ENCODE peak calls at places on chromosomes 11 and 22, in ten cellular contexts. G is suprapubic skin, B is sigmoid colon, Y is GM12878, A is esophagus muscularis mucosa, L is HCT116, F is endothelial cell of umbilical vein, U is prostate gland, S is K562, M is stomach. V is an unnamed sample.

GRCh38 chr11:27904358-27905055 is 203.4 kb downstream of the KIF18A start:
- DNase-seq in G (no peak), B (no peak), Y (no peak), A (no peak), L (no peak), F (peak), U (no peak), S (no peak), M (no peak), V (no peak)

GRCh38 chr11:77188323-77188911 is 60.4 kb downstream of the MYO7A start:
- DNase-seq in G (no peak), B (peak), Y (peak), A (peak), L (peak), F (peak), U (peak), S (peak), M (peak), V (peak)

GRCh38 chr22:47802446-47802845 is 1040.0 kb downstream of the TBC1D22A start:
- DNase-seq in G (peak), B (no peak), Y (no peak), A (no peak), L (no peak), F (no peak), U (no peak), S (no peak), M (no peak), V (no peak)

GRCh38 chr11:129259950-129260349 is 67.8 kb upstream of the ARHGAP32 start:
- DNase-seq in G (no peak), B (no peak), Y (no peak), A (no peak), L (no peak), F (no peak), U (no peak), S (no peak), M (no peak), V (no peak)

GRCh38 chr22:36197601-36198146 is 3.9 kb downstream of the APOL4 start:
- DNase-seq in G (no peak), B (no peak), Y (no peak), A (no peak), L (no peak), F (no peak), U (no peak), S (peak), M (no peak), V (no peak)

GRCh38 chr11:60367009-60367408 is 11.3 kb upstream of the MS4A7 start:
- DNase-seq in G (no peak), B (no peak), Y (peak), A (no peak), L (no peak), F (no peak), U (no peak), S (no peak), M (no peak), V (no peak)

GRCh38 chr22:41779889-41780505 is 20.5 kb upstream of the CCDC134 start:
- DNase-seq in G (no peak), B (no peak), Y (no peak), A (no peak), L (no peak), F (no peak), U (no peak), S (no peak), M (no peak), V (no peak)

GRCh38 chr22:28923826-28924732 is 40.7 kb downstream of the ZNRF3 start:
- DNase-seq in G (peak), B (no peak), Y (no peak), A (no peak), L (peak), F (no peak), U (peak), S (no peak), M (peak), V (peak)

GRCh38 chr11:65792456-65792855 is 5.6 kb downstream of the OVOL1 start:
- DNase-seq in G (peak), B (no peak), Y (no peak), A (no peak), L (no peak), F (no peak), U (no peak), S (no peak), M (no peak), V (no peak)

GRCh38 chr11:82527185-82527584 is 206.5 kb downstream of the FAM181B start:
- DNase-seq in G (no peak), B (no peak), Y (no peak), A (no peak), L (no peak), F (no peak), U (no peak), S (no peak), M (no peak), V (no peak)

GRCh38 chr11:84685976-84686375 is 941.2 kb downstream of the DLG2 start:
- DNase-seq in G (no peak), B (no peak), Y (no peak), A (no peak), L (no peak), F (no peak), U (no peak), S (no peak), M (no peak), V (no peak)

GRCh38 chr11:120564573-120565301 is 53.2 kb downstream of the GRIK4 start:
- DNase-seq in G (no peak), B (no peak), Y (peak), A (no peak), L (no peak), F (peak), U (no peak), S (no peak), M (no peak), V (no peak)

GRCh38 chr22:48239461-48240164 is 1477.2 kb downstream of the TBC1D22A start:
- DNase-seq in G (no peak), B (no peak), Y (no peak), A (no peak), L (no peak), F (no peak), U (no peak), S (no peak), M (peak), V (no peak)

GRCh38 chr22:50696799-50697561 is 24.4 kb downstream of the SHANK3 start:
- DNase-seq in G (peak), B (peak), Y (no peak), A (no peak), L (no peak), F (no peak), U (no peak), S (peak), M (no peak), V (no peak)

GRCh38 chr22:25054943-25055511 is 102.5 kb downstream of the KIAA1671 start:
- DNase-seq in G (no peak), B (no peak), Y (no peak), A (no peak), L (no peak), F (peak), U (no peak), S (no peak), M (no peak), V (no peak)

GRCh38 chr11:75492181-75492820 is 33.4 kb downstream of the GDPD5 start:
- DNase-seq in G (no peak), B (no peak), Y (no peak), A (no peak), L (no peak), F (peak), U (no peak), S (peak), M (peak), V (peak)

GRCh38 chr11:130902380-130902779 is 13.9 kb downstream of the SNX19 start:
- DNase-seq in G (no peak), B (no peak), Y (no peak), A (no peak), L (no peak), F (no peak), U (no peak), S (no peak), M (no peak), V (no peak)

GRCh38 chr11:43947815-43948214 is 5.4 kb downstream of the C11orf96 start:
- DNase-seq in G (no peak), B (no peak), Y (no peak), A (no peak), L (no peak), F (no peak), U (no peak), S (no peak), M (no peak), V (no peak)
- TF ChIP-seq POLR2AphosphoS5 in G (no peak), B (no peak), Y (no peak), A (no peak), L (no peak), F (no peak), U (no peak), S (no peak), M (no peak), V (peak)

GRCh38 chr11:22192289-22192641 is 620 bp upstream of the ANO5 start:
- DNase-seq in G (no peak), B (no peak), Y (no peak), A (no peak), L (no peak), F (no peak), U (no peak), S (peak), M (peak), V (peak)

GRCh38 chr11:22190827-22191463 is 1.9 kb upstream of the ANO5 start:
- DNase-seq in G (no peak), B (no peak), Y (peak), A (no peak), L (no peak), F (no peak), U (no peak), S (no peak), M (no peak), V (no peak)

GRCh38 chr11:22194907-22195306 is 2.0 kb downstream of the ANO5 start:
- DNase-seq in G (no peak), B (no peak), Y (no peak), A (no peak), L (no peak), F (no peak), U (no peak), S (no peak), M (no peak), V (no peak)

GRCh38 chr11:22192642-22193347 is at the start of gene ANO5:
- DNase-seq in G (peak), B (peak), Y (no peak), A (no peak), L (no peak), F (peak), U (peak), S (peak), M (peak), V (peak)

DNA sequence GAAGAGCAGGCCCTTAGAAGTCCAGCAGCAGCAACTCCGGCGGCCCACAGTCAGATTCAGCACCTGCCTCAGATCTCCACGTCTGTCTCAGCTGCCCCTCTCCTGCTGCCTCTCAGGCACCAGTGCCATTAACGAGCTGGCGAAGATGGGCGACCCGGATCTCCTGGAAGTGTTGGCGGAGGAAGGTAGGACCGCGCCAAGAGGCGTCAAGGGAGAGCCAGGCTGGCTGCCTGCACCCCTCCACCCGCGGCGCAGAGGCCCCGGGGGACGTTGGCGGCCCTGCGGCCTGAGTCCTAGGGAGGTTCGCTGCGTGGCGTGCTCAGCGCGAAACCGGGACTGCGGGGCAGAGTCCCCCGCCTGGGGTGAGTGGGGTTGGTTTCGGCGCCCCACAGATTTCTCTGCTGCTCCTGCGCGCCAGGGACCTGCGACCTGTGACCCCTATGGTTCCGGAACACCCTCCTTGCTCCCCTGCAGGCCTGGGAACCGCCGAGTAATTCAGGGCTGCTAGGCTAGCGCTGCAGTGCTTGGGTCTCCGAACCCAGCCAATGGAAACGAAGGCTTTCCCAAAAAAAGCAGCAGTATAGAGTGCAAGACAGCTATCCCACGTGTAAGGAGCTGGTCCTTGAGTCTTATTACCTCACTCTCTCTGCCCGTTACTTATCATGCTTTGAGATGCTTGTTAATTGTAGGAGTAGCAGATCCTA is 615 bp downstream of the ANO5 start:
- DNase-seq in G (peak), B (peak), Y (no peak), A (no peak), L (no peak), F (peak), U (peak), S (peak), M (peak), V (peak)
- TF ChIP-seq POLR2A in G (no peak), B (no peak), Y (no peak), A (no peak), L (no peak), F (no peak), U (no peak), S (no peak), M (no peak), V (no peak)

GRCh38 chr11:6390718-6391547 is 659 bp downstream of the SMPD1 start:
- DNase-seq in G (no peak), B (no peak), Y (no peak), A (no peak), L (no peak), F (no peak), U (no peak), S (no peak), M (no peak), V (no peak)

GRCh38 chr11:6387811-6388599 is 2.3 kb upstream of the SMPD1 start:
- DNase-seq in G (no peak), B (no peak), Y (no peak), A (no peak), L (no peak), F (peak), U (no peak), S (no peak), M (no peak), V (no peak)

GRCh38 chr11:6389921-6390717 is at the start of gene SMPD1:
- DNase-seq in G (peak), B (peak), Y (peak), A (peak), L (peak), F (peak), U (peak), S (peak), M (peak), V (peak)

GRCh38 chr11:6388747-6389146 is 1.5 kb upstream of the SMPD1 start:
- DNase-seq in G (no peak), B (no peak), Y (no peak), A (no peak), L (no peak), F (peak), U (no peak), S (no peak), M (no peak), V (no peak)

DNA sequence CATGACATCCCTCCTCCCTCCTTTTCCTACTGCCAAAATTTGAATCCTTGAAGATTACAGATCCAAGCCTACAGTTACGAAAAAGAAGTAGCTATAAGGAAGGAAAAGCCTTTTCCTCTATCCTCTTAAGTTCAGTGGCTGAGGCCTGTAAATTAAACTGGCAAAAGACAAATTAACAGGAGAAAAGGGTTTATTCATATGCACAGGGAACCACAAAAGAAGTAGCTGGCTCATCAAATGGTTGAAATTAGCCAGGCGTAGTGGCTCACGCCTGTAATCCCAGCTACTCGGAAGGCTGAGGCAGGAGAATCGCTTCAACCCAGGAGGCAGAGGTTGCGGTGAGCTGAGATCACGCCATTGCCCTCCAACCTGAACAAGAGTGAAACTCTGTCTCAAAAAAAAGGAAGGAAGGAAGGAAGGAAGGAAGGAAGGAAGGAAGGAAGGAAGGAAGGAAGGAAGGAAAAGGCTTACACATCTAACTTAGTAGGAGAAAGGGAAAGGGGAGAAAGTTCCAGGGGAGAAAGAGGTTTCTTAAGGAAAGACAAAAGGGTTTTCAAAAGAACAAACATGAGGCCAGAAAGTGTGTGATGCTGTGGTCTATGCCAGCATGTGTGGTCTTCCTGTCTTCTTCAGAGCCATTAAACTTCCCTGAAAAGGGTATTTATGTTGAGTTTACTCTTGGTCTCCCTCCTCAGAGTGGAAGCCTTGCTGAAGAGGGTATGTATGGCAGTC is 5.1 kb upstream of the SMPD1 start:
- DNase-seq in G (no peak), B (no peak), Y (no peak), A (no peak), L (no peak), F (no peak), U (no peak), S (no peak), M (no peak), V (no peak)
- TF ChIP-seq POLR2AphosphoS5 in G (no peak), B (no peak), Y (no peak), A (no peak), L (no peak), F (no peak), U (no peak), S (no peak), M (no peak), V (no peak)

GRCh38 chr22:27097933-27098332 is 440.5 kb downstream of the MIAT start:
- DNase-seq in G (no peak), B (no peak), Y (no peak), A (no peak), L (no peak), F (no peak), U (no peak), S (no peak), M (no peak), V (no peak)

GRCh38 chr22:27100789-27101188 is 443.4 kb downstream of the MIAT start:
- DNase-seq in G (no peak), B (peak), Y (no peak), A (no peak), L (no peak), F (no peak), U (no peak), S (no peak), M (no peak), V (no peak)

GRCh38 chr22:27099896-27100295 is 442.5 kb downstream of the MIAT start:
- DNase-seq in G (no peak), B (no peak), Y (no peak), A (no peak), L (no peak), F (no peak), U (no peak), S (no peak), M (no peak), V (no peak)

GRCh38 chr22:27100323-27100722 is 442.9 kb downstream of the MIAT start:
- DNase-seq in G (no peak), B (no peak), Y (no peak), A (no peak), L (no peak), F (no peak), U (no peak), S (no peak), M (no peak), V (no peak)

GRCh38 chr22:27101288-27101687 is 443.9 kb downstream of the MIAT start:
- DNase-seq in G (no peak), B (no peak), Y (no peak), A (no peak), L (no peak), F (no peak), U (no peak), S (no peak), M (no peak), V (no peak)
- TF ChIP-seq POLR2A in G (no peak), B (no peak), Y (no peak), A (no peak), L (no peak), F (no peak), U (no peak), S (no peak), M (no peak), V (no peak)

DNA sequence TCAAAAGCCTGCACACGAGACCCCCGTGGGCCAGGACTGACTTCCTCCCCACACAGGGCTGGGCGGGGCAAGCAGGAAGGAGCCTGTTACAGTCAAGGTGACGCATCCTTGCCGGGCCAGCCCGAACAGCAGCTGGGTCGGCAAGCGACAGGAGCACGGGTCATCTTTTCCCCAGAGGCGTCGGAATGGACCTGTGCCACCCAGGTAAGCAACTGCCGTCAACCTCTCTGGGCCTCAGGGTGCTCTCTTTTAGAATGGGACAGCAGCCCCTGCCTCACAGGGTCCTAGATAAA is at the start of gene CYTH4:
- DNase-seq in G (no peak), B (peak), Y (no peak), A (no peak), L (no peak), F (peak), U (no peak), S (peak), M (peak), V (peak)
- TF ChIP-seq POLR2AphosphoS5 in G (no peak), B (no peak), Y (no peak), A (no peak), L (peak), F (no peak), U (no peak), S (no peak), M (no peak), V (peak)

GRCh38 chr22:46087816-46088277 is 62.5 kb upstream of the PPARA start:
- DNase-seq in G (peak), B (peak), Y (no peak), A (peak), L (no peak), F (peak), U (peak), S (peak), M (peak), V (peak)
- TF ChIP-seq POLR2A in G (no peak), B (no peak), Y (no peak), A (no peak), L (no peak), F (no peak), U (peak), S (no peak), M (no peak), V (no peak)

DNA sequence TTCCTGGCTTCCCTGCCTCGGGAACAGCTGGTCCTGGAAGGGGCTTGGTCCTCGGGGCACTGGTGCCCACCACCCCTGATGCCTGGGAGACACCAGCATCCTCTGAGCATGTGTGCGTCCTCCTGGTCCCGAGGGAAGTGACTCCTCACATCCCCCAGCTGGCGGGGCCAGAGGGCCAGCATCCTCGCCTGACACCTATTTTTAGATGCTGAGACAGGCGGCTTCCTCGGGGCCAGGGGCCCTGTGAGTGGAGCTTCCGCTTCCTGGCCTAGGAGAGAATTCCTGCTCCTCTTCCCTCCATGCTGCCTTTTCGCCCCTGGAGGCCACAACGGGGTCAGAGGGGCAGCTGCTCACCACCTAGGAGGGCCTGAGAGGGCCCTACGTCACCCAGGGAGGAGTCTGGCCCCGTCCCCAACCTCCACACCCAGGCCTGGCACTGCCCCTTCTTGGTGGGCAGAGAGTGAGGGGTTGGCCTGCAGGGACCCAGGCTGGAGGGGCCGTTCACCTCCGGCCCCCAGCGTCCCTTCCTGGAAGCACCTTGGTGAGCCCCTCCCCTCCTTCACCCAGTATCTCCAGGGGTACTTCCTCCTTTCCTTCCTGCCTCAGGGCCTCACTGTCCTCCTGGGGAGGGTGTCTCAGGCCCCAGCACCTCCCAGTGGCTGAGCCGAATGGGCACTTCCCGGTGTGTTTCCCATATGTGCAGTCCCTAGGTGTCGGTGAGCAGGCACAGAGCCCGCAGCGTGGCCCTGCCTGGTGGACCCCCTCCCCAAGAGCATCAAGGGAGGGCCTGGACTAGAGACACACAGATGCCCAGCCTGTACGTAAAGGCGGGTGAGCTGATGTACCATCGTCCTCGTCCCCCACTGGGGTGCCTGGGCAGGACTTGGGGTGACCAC is 6.1 kb downstream of the CD81 start:
- DNase-seq in G (no peak), B (peak), Y (no peak), A (peak), L (no peak), F (peak), U (no peak), S (no peak), M (no peak), V (peak)
- TF ChIP-seq POLR2AphosphoS5 in G (no peak), B (peak), Y (no peak), A (peak), L (no peak), F (peak), U (peak), S (no peak), M (peak), V (no peak)